ENCODE peak calls at places on chromosomes 13 and 19, in eight cellular contexts. X is occipital lobe; N is tibial artery; F is activated CD4-positive, alpha-beta T cell treated with anti-CD3 and anti-CD28 coated beads, Interleukin-2, amount 50 U/mL, for 1 hour; D is BJ; P is sciatic nerve; C is stimulated activated CD8-positive, alpha-beta memory T cell treated with anti-CD3 and anti-CD28 coated beads, Interleukin-4, amount 100 ng/mL, for 1 hour; R is left lung. K is an unnamed sample.

GRCh38 chr19:58279042-58279924 is 528 bp downstream of the ZNF8 start:
- DNase-seq in X (peak), C (no peak), F (peak), R (peak), N (peak), P (peak), D (no peak), K (peak)

GRCh38 chr13:36353001-36353400 is 6.8 kb upstream of the SPART start:
- DNase-seq in F (no peak), D (no peak), X (no peak), N (no peak), C (no peak), P (no peak), R (no peak), K (no peak)

GRCh38 chr19:7705387-7706187 is 3.7 kb upstream of the FCER2 start:
- DNase-seq in X (no peak), F (peak), R (peak), D (no peak), C (no peak), P (peak), N (peak), K (no peak)

GRCh38 chr13:49995535-49996165 is 1.2 kb upstream of the TRIM13 start:
- DNase-seq in D (no peak), N (no peak), P (no peak), C (no peak), F (no peak), R (no peak), X (no peak), K (no peak)

GRCh38 chr19:38223617-38224013 is 407 bp downstream of the DPF1 start:
- DNase-seq in F (no peak), D (no peak), N (no peak), X (no peak), R (no peak), P (no peak), C (no peak), K (no peak)

GRCh38 chr13:110001622-110002275 is 215.4 kb upstream of the IRS2 start:
- DNase-seq in F (no peak), X (no peak), N (no peak), R (no peak), C (no peak), D (no peak), P (no peak), K (no peak)

GRCh38 chr13:110944121-110944967 is 29.5 kb upstream of the ANKRD10 start:
- DNase-seq in X (no peak), D (no peak), C (no peak), N (no peak), P (no peak), F (peak), R (no peak), K (no peak)

GRCh38 chr19:23771761-23772667 is 13.3 kb upstream of the ZNF681 start:
- DNase-seq in D (no peak), F (no peak), C (no peak), N (no peak), P (no peak), R (no peak), X (no peak), K (no peak)